ENCODE peak calls at places on chromosomes 16 and 17, in ten cellular contexts. H is amygdala; C is stimulated activated CD8-positive, alpha-beta memory T cell treated with anti-CD3 and anti-CD28 coated beads, Interleukin-7, amount 100 ng/mL, for 24 hours; G is NCI-H2081; Q is neural crest cell; D is cardiac fibroblast; L is non-pigmented ciliary epithelial cell; M is T-helper 1 cell; O is naive thymus-derived CD8-positive, alpha-beta T cell; V is SHP77. Z is an unnamed sample.

GRCh38 chr17:50817838-50818237 is 17.5 kb upstream of the WFIKKN2 start:
- DNase-seq in D (no peak), C (no peak), Q (no peak), H (no peak), O (no peak), V (no peak), L (no peak), G (no peak), M (no peak), Z (no peak)

GRCh38 chr16:50740747-50741146 is 1.1 kb upstream of the CYLD start:
- DNase-seq in V (no peak), H (no peak), L (no peak), Q (no peak), M (no peak), C (no peak), D (no peak), G (no peak), O (no peak), Z (no peak)

GRCh38 chr17:43171761-43172487 is 910 bp downstream of the NBR1 start:
- DNase-seq in C (no peak), D (peak; percentile 95), M (no peak), H (no peak), Q (no peak), V (peak; percentile 29), G (peak; percentile 34), L (peak; percentile 71), O (no peak), Z (peak; percentile 72)

GRCh38 chr16:52912565-52913173 is 140.0 kb downstream of the CHD9NB start:
- DNase-seq in D (peak; percentile 57), H (peak; percentile 57), V (peak; percentile 65), M (no peak), O (no peak), G (peak; percentile 42), L (peak; percentile 20), Q (peak; percentile 70), C (peak; percentile 2), Z (no peak)

GRCh38 chr16:49756971-49757743 is 98.8 kb downstream of the ZNF423 start:
- DNase-seq in Q (no peak), M (no peak), O (no peak), H (no peak), C (no peak), D (peak; percentile 47), V (no peak), G (no peak), L (peak; percentile 63), Z (no peak)

GRCh38 chr16:26717826-26718225 is 348.9 kb upstream of the C16orf82 start:
- DNase-seq in Q (peak; percentile 20), O (no peak), C (no peak), H (peak; percentile 7), V (no peak), G (no peak), D (no peak), L (no peak), M (no peak), Z (no peak)

GRCh38 chr17:33986566-33986965 is 268.5 kb upstream of the CCL2 start:
- DNase-seq in G (no peak), M (no peak), C (no peak), Q (no peak), H (no peak), O (no peak), L (no peak), D (no peak), V (no peak), Z (no peak)

GRCh38 chr17:1590031-1590746 is 27.6 kb upstream of the PITPNA start:
- DNase-seq in G (no peak), C (no peak), Q (no peak), V (no peak), H (no peak), M (no peak), O (no peak), D (peak; percentile 77), L (peak; percentile 68), Z (peak; percentile 90)

GRCh38 chr17:29039764-29040598 is 3.0 kb upstream of the PIPOX start:
- DNase-seq in Q (no peak), V (no peak), H (no peak), G (no peak), C (no peak), M (no peak), D (peak; percentile 93), O (no peak), L (peak; percentile 62), Z (no peak)

GRCh38 chr17:4715071-4715749 is 4.8 kb downstream of the ARRB2 start:
- DNase-seq in H (no peak), G (no peak), V (no peak), O (peak; percentile 45), D (no peak), C (no peak), M (peak; percentile 32), L (no peak), Q (no peak), Z (no peak)

GRCh38 chr17:2594657-2595085 is 1.2 kb downstream of the PAFAH1B1 start:
- DNase-seq in V (no peak), L (no peak), C (peak; percentile 1), H (no peak), D (no peak), O (no peak), M (peak; percentile 14), G (no peak), Q (no peak), Z (no peak)

GRCh38 chr16:87203060-87203656 is 114.0 kb downstream of the C16orf95 start:
- DNase-seq in D (peak; percentile 92), H (no peak), L (no peak), C (peak; percentile 16), Q (peak; percentile 83), V (peak; percentile 83), G (peak; percentile 37), M (peak; percentile 12), O (no peak), Z (no peak)

GRCh38 chr16:4698321-4699029 is 5.1 kb downstream of the NUDT16L1 start:
- DNase-seq in H (no peak), Q (no peak), M (no peak), D (no peak), L (no peak), V (no peak), G (no peak), C (no peak), O (no peak), Z (no peak)

Z was measured in coronary artery.